ENCODE peak calls at places on chromosomes 2 and 18, in ten cellular contexts. T is foreskin fibroblast, D is lower leg skin, G is bronchial epithelial cell, U is osteocyte, V is body of pancreas, R is GM10248, I is kidney, L is dorsolateral prefrontal cortex, C is right atrium auricular region. J is an unnamed sample.

GRCh38 chr2:1497122-1497611 is 83.9 kb downstream of the TPO start:
- DNase-seq in T (no peak), L (peak; percentile 34), I (peak; percentile 51), R (no peak), C (no peak), U (peak; percentile 83), V (peak; percentile 63), G (no peak), D (no peak), J (no peak)

GRCh38 chr18:41870191-41870590 is 84.8 kb upstream of the PIK3C3 start:
- DNase-seq in G (peak; percentile 81), L (no peak), C (no peak), D (no peak), U (no peak), I (no peak), R (no peak), T (no peak), V (no peak), J (no peak)

GRCh38 chr2:190382851-190383250 is 25.3 kb upstream of the MFSD6 start:
- DNase-seq in I (no peak), R (peak; percentile 73), V (no peak), C (no peak), G (peak; percentile 79), U (no peak), T (no peak), L (no peak), D (no peak), J (no peak)

GRCh38 chr2:193334401-193334800 is 1139.7 kb upstream of the TMEFF2 start:
- DNase-seq in V (no peak), G (no peak), L (no peak), C (no peak), I (no peak), T (no peak), D (no peak), R (no peak), U (no peak), J (no peak)

GRCh38 chr2:197269173-197269572 is 41.4 kb downstream of the ANKRD44 start:
- DNase-seq in L (no peak), U (no peak), G (peak; percentile 29), V (no peak), T (no peak), D (no peak), R (no peak), C (no peak), I (no peak), J (no peak)

GRCh38 chr2:47483191-47483590 is 80.2 kb downstream of the MSH2 start:
- DNase-seq in L (no peak), T (no peak), D (no peak), U (no peak), V (no peak), G (no peak), R (no peak), C (no peak), I (no peak), J (no peak)

GRCh38 chr18:53191634-53192033 is 851.6 kb downstream of the DCC start:
- DNase-seq in L (no peak), R (no peak), T (no peak), C (no peak), D (no peak), V (no peak), I (no peak), G (peak; percentile 5), U (no peak), J (no peak)

GRCh38 chr2:197161738-197162137 is 148.8 kb downstream of the ANKRD44 start:
- DNase-seq in U (no peak), G (no peak), D (no peak), C (no peak), V (no peak), T (no peak), L (no peak), I (no peak), R (no peak), J (no peak)

GRCh38 chr2:166632616-166633015 is 138.6 kb upstream of the SCN7A start:
- DNase-seq in D (no peak), L (no peak), G (peak; percentile 18), R (no peak), U (no peak), V (no peak), C (no peak), I (peak; percentile 48), T (peak; percentile 22), J (peak; percentile 28)

GRCh38 chr2:179020156-179020750 is 29.7 kb downstream of the CCDC141 start:
- DNase-seq in D (no peak), V (peak; percentile 56), I (no peak), R (peak; percentile 23), G (peak; percentile 44), T (no peak), C (no peak), U (no peak), L (no peak), J (no peak)

GRCh38 chr2:10027931-10028330 is 15.4 kb upstream of the KLF11 start:
- DNase-seq in D (no peak), T (no peak), I (no peak), U (no peak), C (no peak), L (no peak), V (no peak), G (no peak), R (no peak), J (no peak)

GRCh38 chr2:10026940-10027569 is 16.3 kb upstream of the KLF11 start:
- DNase-seq in R (no peak), G (no peak), D (no peak), L (no peak), C (no peak), I (no peak), V (no peak), U (no peak), T (no peak), J (no peak)

GRCh38 chr2:10029875-10030223 is 13.5 kb upstream of the KLF11 start:
- DNase-seq in L (no peak), G (no peak), C (no peak), V (no peak), I (no peak), U (no peak), D (no peak), R (no peak), T (no peak), J (no peak)

GRCh38 chr2:10028988-10029874 is 14.1 kb upstream of the KLF11 start:
- DNase-seq in T (no peak), U (no peak), D (peak; percentile 75), C (peak; percentile 85), L (no peak), R (peak; percentile 87), I (peak; percentile 88), V (no peak), G (no peak), J (no peak)

DNA sequence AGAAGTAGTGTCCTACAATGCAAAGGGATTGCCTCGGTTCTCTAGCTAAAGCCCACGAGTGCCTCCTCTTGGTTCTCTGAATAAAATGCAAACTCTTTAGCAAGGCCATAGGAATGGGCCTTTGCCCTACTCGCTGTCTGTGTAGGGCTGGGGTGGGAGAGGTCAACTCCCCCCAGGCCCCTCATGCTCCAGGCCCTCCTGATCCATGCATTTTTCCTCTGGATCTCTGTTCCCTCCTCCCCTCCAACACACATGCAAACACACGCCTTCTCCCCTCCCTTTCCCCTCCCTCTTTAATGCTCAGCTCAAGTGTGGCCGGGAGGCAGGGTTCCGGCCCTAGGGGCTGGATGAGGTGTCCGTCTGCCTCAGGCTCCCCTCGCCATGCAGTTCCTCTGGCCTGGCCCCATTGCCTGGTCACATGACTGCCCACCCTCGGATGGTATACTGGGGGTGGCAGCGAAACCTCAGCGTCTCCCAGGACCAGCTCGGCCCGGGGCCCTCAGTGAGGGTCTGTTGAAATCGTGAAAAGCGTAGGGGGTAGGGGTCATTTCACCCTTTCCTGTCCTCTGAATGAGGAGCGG is 14.9 kb upstream of the KLF11 start:
- DNase-seq in D (no peak), U (no peak), R (no peak), I (peak; percentile 48), V (no peak), C (no peak), G (no peak), T (no peak), L (no peak), J (no peak)
- TF ChIP-seq CTCF in D (no peak), U (peak; percentile 14), R (peak; percentile 25), I (no peak), V (no peak), C (no peak), G (no peak), T (no peak), L (no peak), J (no peak)

DNA sequence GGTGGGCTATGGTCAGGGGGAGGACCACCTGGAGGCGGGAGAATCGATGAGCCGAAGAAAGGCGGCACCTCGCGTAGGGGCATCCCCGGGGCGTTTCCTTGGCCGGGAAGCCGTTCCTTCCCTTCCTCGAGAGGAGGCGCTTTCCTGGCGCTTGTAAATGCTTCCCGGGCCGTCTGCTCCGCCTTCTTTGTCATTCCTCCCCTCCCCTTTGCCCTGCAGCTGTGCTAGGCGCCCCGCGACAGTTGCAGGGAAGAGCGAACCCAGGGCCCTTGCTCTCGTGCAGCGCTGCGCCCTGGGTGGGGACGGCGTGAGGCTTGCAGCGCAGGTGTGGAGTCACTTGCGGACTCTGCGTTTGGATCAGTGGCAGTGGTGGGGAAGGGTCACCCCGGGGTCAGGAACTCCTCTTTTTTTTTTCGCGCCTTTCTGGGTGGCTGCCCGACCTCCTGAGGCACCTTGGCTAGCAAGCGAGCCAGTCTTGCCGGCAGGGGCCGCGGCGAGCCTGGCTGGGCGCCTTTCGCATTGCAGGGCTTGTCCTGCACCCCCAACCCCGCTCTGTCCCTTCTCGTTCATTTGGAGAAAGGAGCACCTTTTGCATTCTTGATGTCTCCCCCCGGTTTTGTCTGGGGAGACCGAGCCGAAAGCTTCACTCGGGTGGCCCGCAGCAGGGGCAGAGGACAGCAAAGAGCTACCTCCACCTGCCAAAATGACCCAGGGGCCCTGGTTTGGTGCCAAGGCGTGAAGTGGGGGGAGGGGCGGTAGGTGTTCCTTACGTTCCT is 858 bp downstream of the KCNS3 start:
- DNase-seq in R (peak; percentile 47), U (no peak), T (peak; percentile 56), L (peak; percentile 51), I (peak; percentile 80), D (peak; percentile 53), C (peak; percentile 68), G (peak; percentile 70), V (peak; percentile 79), J (peak; percentile 10)
- TF ChIP-seq CTCF in R (no peak), U (no peak), T (peak; percentile 39), L (no peak), I (peak; percentile 7), D (no peak), C (peak; percentile 25), G (peak; percentile 60), V (peak; percentile 36), J (peak; percentile 42)

DNA sequence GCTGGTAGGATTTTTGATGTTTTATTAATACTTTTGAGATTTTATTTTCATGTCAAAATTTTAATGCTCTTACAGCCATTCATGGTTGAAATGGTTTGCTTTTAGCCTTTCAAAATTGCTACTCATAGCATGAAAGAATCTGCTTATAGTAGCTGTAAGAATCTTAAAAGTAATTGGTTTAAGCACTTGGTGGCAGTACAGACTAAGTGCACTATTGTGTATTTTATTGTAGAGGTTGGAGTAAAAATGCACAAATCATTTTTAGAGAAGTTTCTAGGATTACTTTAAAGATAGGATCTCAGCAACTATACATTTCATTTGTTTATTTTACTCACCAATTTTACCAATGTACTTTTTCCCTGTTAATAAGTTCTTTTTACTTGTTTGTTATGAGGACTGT is 205.8 kb downstream of the SPAG16 start:
- DNase-seq in U (no peak), L (no peak), T (no peak), G (peak; percentile 12), D (no peak), R (peak; percentile 7), V (no peak), I (no peak), C (no peak), J (no peak)
- TF ChIP-seq CTCF in U (peak; percentile 38), L (peak; percentile 22), T (no peak), G (no peak), D (no peak), R (peak; percentile 26), V (no peak), I (no peak), C (no peak), J (no peak)

GRCh38 chr2:33034784-33035183 is 88.0 kb downstream of the LTBP1 start:
- DNase-seq in T (peak; percentile 32), L (no peak), G (no peak), C (no peak), V (peak; percentile 21), I (no peak), U (no peak), R (no peak), D (no peak), J (no peak)
- TF ChIP-seq CTCF in T (peak; percentile 43), L (peak; percentile 72), G (peak; percentile 36), C (peak; percentile 57), V (peak; percentile 49), I (peak; percentile 25), U (peak; percentile 60), R (no peak), D (no peak), J (peak; percentile 53)

J was measured in AG09319.